ENCODE peak calls at places on chromosomes 2 and 18, in nine cellular contexts. N is tibial artery, I is kidney, B is GM06990, V is upper lobe of right lung, R is sigmoid colon, C is foreskin fibroblast, O is PC-3, A is AG04450. G is an unnamed sample.

GRCh38 chr18:11005528-11005927 is 143.8 kb downstream of the PIEZO2 start:
- DNase-seq in O (peak; percentile 10), A (peak; percentile 90), B (no peak), N (no peak), R (peak; percentile 90), I (no peak), C (peak; percentile 61), V (no peak), G (peak; percentile 98)

GRCh38 chr2:9336209-9336533 is 87.2 kb downstream of the ITGB1BP1 start:
- DNase-seq in I (no peak), A (no peak), O (no peak), C (peak; percentile 39), N (no peak), B (no peak), R (no peak), V (no peak), G (peak; percentile 79)

GRCh38 chr18:44778788-44779187 is 98.1 kb downstream of the SETBP1 start:
- DNase-seq in O (no peak), V (no peak), I (no peak), R (no peak), B (no peak), A (no peak), C (no peak), N (no peak), G (no peak)

GRCh38 chr2:205556357-205556756 is 125.9 kb upstream of the NRP2 start:
- DNase-seq in O (no peak), I (no peak), V (no peak), A (no peak), N (no peak), R (no peak), B (no peak), C (no peak), G (no peak)

GRCh38 chr2:111055735-111056134 is 65.0 kb upstream of the BCL2L11 start:
- DNase-seq in R (no peak), I (no peak), V (no peak), N (no peak), A (no peak), B (no peak), O (no peak), C (no peak), G (no peak)

GRCh38 chr2:1631292-1632005 is 112.9 kb downstream of the PXDN start:
- DNase-seq in C (no peak), V (no peak), I (no peak), R (peak; percentile 45), O (no peak), N (no peak), B (no peak), A (no peak), G (no peak)

GRCh38 chr2:120436460-120436739 is 90.5 kb downstream of the INHBB start:
- DNase-seq in O (peak; percentile 49), A (no peak), V (no peak), C (peak; percentile 21), R (peak; percentile 66), I (no peak), N (no peak), B (no peak), G (no peak)

GRCh38 chr2:198162276-198162675 is 357.9 kb downstream of the PLCL1 start:
- DNase-seq in N (no peak), A (no peak), O (no peak), R (no peak), C (no peak), V (no peak), B (no peak), I (no peak), G (no peak)

GRCh38 chr18:52287151-52287550 is 52.8 kb upstream of the DCC start:
- DNase-seq in O (no peak), R (no peak), V (no peak), A (no peak), B (no peak), C (no peak), I (no peak), N (no peak), G (peak; percentile 87)

GRCh38 chr2:132593171-132593570 is 76.8 kb downstream of the LYPD1 start:
- DNase-seq in C (no peak), B (no peak), R (no peak), A (no peak), N (no peak), I (no peak), O (no peak), V (no peak), G (peak; percentile 7)

GRCh38 chr2:119311371-119311770 is 55.3 kb downstream of the C2orf76 start:
- DNase-seq in N (no peak), I (no peak), O (no peak), B (no peak), A (no peak), C (no peak), V (no peak), R (no peak), G (peak; percentile 41)

GRCh38 chr2:172403881-172404470 is 23.4 kb upstream of the ITGA6 start:
- DNase-seq in A (no peak), C (no peak), R (no peak), I (no peak), O (no peak), V (no peak), N (no peak), B (no peak), G (no peak)

GRCh38 chr18:75081486-75081885 is 127.5 kb downstream of the PTGR3 start:
- DNase-seq in N (no peak), C (no peak), I (no peak), V (no peak), O (no peak), A (no peak), B (no peak), R (no peak), G (no peak)

GRCh38 chr18:76573325-76574025 is 78.4 kb upstream of the ZNF516 start:
- DNase-seq in V (no peak), O (peak; percentile 60), R (no peak), I (no peak), A (no peak), N (no peak), B (no peak), C (peak; percentile 59), G (peak; percentile 74)

GRCh38 chr2:121491566-121491965 is 39.1 kb upstream of the RNU4ATAC start:
- DNase-seq in R (no peak), N (no peak), O (no peak), A (no peak), C (no peak), V (no peak), B (no peak), I (no peak), G (no peak)

GRCh38 chr2:211455225-211455841 is 898.9 kb downstream of the CPS1 start:
- DNase-seq in V (no peak), I (no peak), B (no peak), N (no peak), R (no peak), O (peak; percentile 78), A (no peak), C (peak; percentile 3), G (peak; percentile 66)

GRCh38 chr18:9188359-9189231 is 52.0 kb downstream of the ANKRD12 start:
- DNase-seq in O (no peak), I (no peak), R (no peak), A (no peak), B (no peak), C (no peak), V (no peak), N (no peak), G (no peak)

GRCh38 chr18:9182852-9183399 is 46.3 kb downstream of the ANKRD12 start:
- DNase-seq in R (no peak), V (no peak), C (no peak), N (no peak), O (no peak), I (no peak), A (no peak), B (no peak), G (no peak)

GRCh38 chr18:9181275-9181674 is 44.7 kb downstream of the ANKRD12 start:
- DNase-seq in O (no peak), A (no peak), N (no peak), B (no peak), V (no peak), C (no peak), I (no peak), R (no peak), G (no peak)

DNA sequence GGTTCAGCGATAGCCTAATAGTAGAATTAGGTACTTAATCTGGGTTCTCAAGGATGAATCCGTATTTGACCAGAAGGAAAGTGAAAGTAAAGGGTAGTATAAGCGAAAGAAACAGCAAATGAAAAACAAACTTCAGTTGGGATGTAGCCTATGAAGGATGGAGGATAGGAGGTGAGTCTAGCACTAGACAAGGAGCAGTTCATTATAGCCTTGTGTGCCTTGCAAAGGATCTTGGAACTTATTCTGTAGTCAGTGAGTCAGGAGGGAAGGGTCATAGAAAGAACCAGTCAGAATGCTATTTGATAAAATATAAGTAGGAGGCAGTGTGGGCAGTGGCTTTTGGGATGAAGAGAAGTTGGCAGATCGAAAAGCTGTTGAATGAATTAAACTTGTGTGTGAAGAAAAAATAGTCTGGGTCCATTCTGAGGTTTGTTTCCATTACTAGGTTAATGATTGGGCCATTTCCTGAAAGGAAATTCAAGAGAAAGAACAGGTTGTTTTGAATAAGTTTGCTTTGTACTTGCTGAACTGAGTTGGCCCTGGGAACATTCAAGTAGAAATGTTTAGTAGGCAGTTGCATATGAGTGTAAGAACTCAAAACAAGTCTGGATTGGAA is 48.5 kb downstream of the ANKRD12 start:
- DNase-seq in C (no peak), O (no peak), B (no peak), A (no peak), R (no peak), V (no peak), N (no peak), I (no peak), G (no peak)
- H3K4me3 ChIP-seq in C (no peak overlapping the region), O (no peak overlapping the region), B (no peak overlapping the region), A (no peak overlapping the region), R (no peak overlapping the region), V (peak overlapping the region; percentile 3), N (no peak overlapping the region), I (peak overlapping the region; percentile 36), G (no peak overlapping the region)

GRCh38 chr2:165847001-165847400 is 53.0 kb upstream of the GALNT3 start:
- DNase-seq in N (no peak), V (no peak), O (peak; percentile 28), C (no peak), R (no peak), I (no peak), B (no peak), A (no peak), G (no peak)
- TF ChIP-seq CTCF in N (no peak), V (no peak), O (peak; percentile 44), C (no peak), R (no peak), I (no peak), B (no peak), A (no peak), G (no peak)

GRCh38 chr18:7116832-7117389 is 686 bp downstream of the LAMA1 start:
- DNase-seq in V (no peak), R (no peak), B (no peak), N (no peak), I (peak; percentile 79), A (no peak), O (no peak), C (no peak), G (peak; percentile 17)
- H3K4me3 ChIP-seq in V (peak overlapping the region; percentile 43), R (peak overlapping the region; percentile 54), B (no peak overlapping the region), N (peak overlapping the region; percentile 42), I (peak overlapping the region; percentile 82), A (peak overlapping the region; percentile 66), O (no peak overlapping the region), C (peak overlapping the region; percentile 46), G (peak overlapping the region; percentile 73)

DNA sequence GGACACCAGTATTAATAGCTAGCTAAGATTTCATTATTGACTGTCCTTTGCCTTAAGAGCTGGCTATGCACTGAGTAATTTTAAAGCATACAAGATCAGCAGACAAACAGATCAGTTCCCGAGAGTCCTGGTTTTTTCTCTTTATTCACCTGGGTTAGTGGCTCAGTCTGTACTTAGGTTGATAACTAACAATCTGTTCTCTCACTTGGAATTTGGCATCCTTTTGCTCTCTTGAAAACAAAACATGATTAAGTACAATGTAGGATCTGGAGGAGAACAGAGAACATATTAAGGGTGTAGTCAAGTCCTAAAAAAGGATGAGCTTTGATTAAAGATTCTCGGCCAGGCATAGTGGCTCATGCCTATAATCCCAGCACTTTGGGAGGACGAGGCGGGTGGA is 16.6 kb downstream of the ARPC2 start:
- DNase-seq in N (no peak), V (no peak), I (no peak), R (no peak), O (no peak), B (no peak), C (no peak), A (no peak), G (no peak)
- TF ChIP-seq CTCF in N (no peak), V (no peak), I (no peak), R (no peak), O (no peak), B (no peak), C (no peak), A (no peak), G (no peak)